ENCODE peak calls at places on chromosomes 4 and X, in six cellular contexts. P is body of pancreas, E is BE2C, K is colonic mucosa, W is A673, L is heart left ventricle. U is an unnamed sample.
A peak's percentile ranks its signal among the peaks of the same experiment; 100 is the strongest.

GRCh38 chrX:137401092-137401491 is 164.8 kb upstream of the ZIC3 start:
- DNase-seq in W (no peak), P (no peak), E (no peak), K (no peak), L (no peak), U (no peak)

GRCh38 chrX:10128386-10128785 is 28.4 kb upstream of the CLCN4 start:
- DNase-seq in P (no peak), E (no peak), L (no peak), W (no peak), K (no peak), U (no peak)

GRCh38 chrX:130916636-130917422 is 13.8 kb upstream of the ENOX2 start:
- DNase-seq in E (peak; percentile 45), P (peak; percentile 49), K (peak; percentile 43), W (peak; percentile 74), L (peak; percentile 22), U (peak; percentile 40)

GRCh38 chrX:134684956-134685355 is 26.7 kb upstream of the PLAC1 start:
- DNase-seq in E (no peak), L (no peak), W (no peak), K (no peak), P (no peak), U (no peak)

GRCh38 chrX:113384628-113385027 is 544.0 kb upstream of the AMOT start:
- DNase-seq in L (peak; percentile 30), E (no peak), K (no peak), P (peak; percentile 3), W (no peak), U (no peak)

GRCh38 chr4:73576366-73576765 is 43.9 kb downstream of the RASSF6 start:
- DNase-seq in P (no peak), W (no peak), E (no peak), L (no peak), K (no peak), U (no peak)

GRCh38 chr4:92646826-92647225 is 343.1 kb downstream of the GRID2 start:
- DNase-seq in L (no peak), P (no peak), K (no peak), W (no peak), E (no peak), U (no peak)

GRCh38 chr4:6633091-6633906 is 7.2 kb upstream of the MRFAP1 start:
- DNase-seq in P (peak; percentile 20), K (no peak), W (peak; percentile 50), E (no peak), L (no peak), U (no peak)

GRCh38 chrX:12814434-12814833 is 23.2 kb downstream of the PRPS2 start:
- DNase-seq in E (peak; percentile 38), K (peak; percentile 32), L (peak; percentile 20), P (peak; percentile 40), W (peak; percentile 52), U (peak; percentile 35)

GRCh38 chr4:52576326-52576725 is 82.8 kb downstream of the USP46 start:
- DNase-seq in W (no peak), P (no peak), L (no peak), E (no peak), K (no peak), U (no peak)

GRCh38 chrX:17814557-17814956 is 46.5 kb downstream of the RAI2 start:
- DNase-seq in E (no peak), K (no peak), L (no peak), W (no peak), P (no peak), U (no peak)

GRCh38 chr4:59200992-59201391 is 1999.1 kb upstream of the ADGRL3 start:
- DNase-seq in K (no peak), P (no peak), L (no peak), E (no peak), W (no peak), U (no peak)

GRCh38 chrX:9003041-9003440 is 30.9 kb downstream of the FAM9B start:
- DNase-seq in L (no peak), K (no peak), P (no peak), E (no peak), W (no peak), U (no peak)

GRCh38 chrX:119685225-119686066 is 7.5 kb downstream of the SEPTIN6 start:
- DNase-seq in W (peak; percentile 36), K (no peak), E (no peak), P (peak; percentile 36), L (peak; percentile 68), U (no peak)

GRCh38 chr4:1201851-1202525 is 29.6 kb upstream of the SPON2 start:
- DNase-seq in L (peak; percentile 44), W (no peak), E (no peak), K (peak; percentile 53), P (peak; percentile 77), U (peak; percentile 77)

GRCh38 chr4:66943117-66943516 is 602.2 kb downstream of the CENPC start:
- DNase-seq in E (no peak), K (no peak), W (no peak), L (no peak), P (peak; percentile 8), U (no peak)

GRCh38 chr4:90227177-90227576 is 100.0 kb downstream of the CCSER1 start:
- DNase-seq in L (no peak), K (no peak), P (no peak), E (no peak), W (no peak), U (no peak)

GRCh38 chr4:111632752-111633151 is 512.5 kb upstream of the FAM241A start:
- DNase-seq in L (no peak), E (no peak), W (no peak), K (no peak), P (no peak), U (no peak)

GRCh38 chr4:159673221-159673620 is 570.3 kb downstream of the RAPGEF2 start:
- DNase-seq in K (no peak), P (no peak), W (no peak), L (no peak), E (no peak), U (no peak)

GRCh38 chr4:98558770-98559169 is 99.6 kb downstream of the TSPAN5 start:
- DNase-seq in K (no peak), E (no peak), W (no peak), L (no peak), P (no peak), U (no peak)

GRCh38 chr4:184298255-184298654 is 80.6 kb upstream of the ENPP6 start:
- DNase-seq in L (no peak), K (no peak), W (no peak), E (no peak), P (no peak), U (no peak)

GRCh38 chrX:102832661-102833060 is 104.4 kb upstream of the RAB40AL start:
- DNase-seq in W (no peak), E (no peak), L (no peak), P (no peak), K (no peak), U (no peak)

GRCh38 chr4:4694812-4695211 is 153.0 kb upstream of the STX18 start:
- DNase-seq in P (no peak), K (no peak), L (no peak), E (no peak), W (no peak), U (no peak)

DNA sequence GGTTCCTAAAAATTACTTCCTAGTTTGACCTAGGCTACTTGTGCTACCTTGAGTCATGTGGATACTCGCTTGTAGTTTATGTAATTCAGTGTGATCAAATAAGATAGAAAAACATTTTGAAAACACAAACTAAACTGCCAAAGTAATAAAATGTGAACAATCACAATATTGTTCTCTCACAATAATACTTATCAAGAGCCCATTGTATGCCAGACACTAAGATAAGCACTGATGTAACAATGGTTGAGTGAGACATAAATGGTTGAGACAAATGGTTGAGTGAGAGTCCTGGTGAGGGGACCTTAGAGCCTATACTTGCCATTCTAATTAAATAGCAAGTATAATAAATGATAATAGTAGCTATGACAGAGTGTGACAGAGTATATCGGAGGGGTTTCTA is 41.7 kb downstream of the RFC1 start:
- DNase-seq in K (no peak), P (no peak), E (no peak), W (no peak), L (no peak), U (no peak)
- H3K36me3 ChIP-seq in K (no peaks in the 10 kb centered on the region), P (peaks cover 2% of the 10 kb centered on the region), E (peaks cover 22% of the 10 kb centered on the region), W (peaks cover 32% of the 10 kb centered on the region), L (no peaks in the 10 kb centered on the region), U (peaks cover 2% of the 10 kb centered on the region)

DNA sequence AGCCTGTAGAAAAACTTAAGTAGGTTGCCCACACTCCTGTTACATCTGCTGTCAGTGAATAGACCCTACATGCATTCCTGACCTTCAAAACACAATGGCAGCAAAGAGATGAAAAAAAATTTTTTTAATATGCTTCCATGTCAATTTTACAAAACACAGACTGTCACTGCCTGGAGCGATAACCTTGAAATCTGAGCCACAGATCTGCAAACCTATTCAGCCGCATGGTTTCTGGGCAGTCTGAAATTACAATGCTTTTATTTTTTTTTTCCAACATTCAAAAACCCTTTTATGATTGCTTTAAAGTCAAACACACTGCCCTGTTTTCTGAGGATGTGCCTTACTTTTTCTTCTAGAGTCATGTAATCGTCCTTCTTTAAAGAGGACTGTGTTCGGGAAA is 264.9 kb upstream of the PUDP start:
- DNase-seq in K (no peak), P (no peak), E (no peak), W (no peak), L (no peak), U (no peak)
- H3K36me3 ChIP-seq in K (no peaks in the 10 kb centered on the region), P (no peaks in the 10 kb centered on the region), E (no peaks in the 10 kb centered on the region), W (no peaks in the 10 kb centered on the region), L (no peaks in the 10 kb centered on the region), U (no peaks in the 10 kb centered on the region)

GRCh38 chr4:25953740-25954139 is 39.7 kb downstream of the SMIM20 start:
- DNase-seq in E (no peak), K (no peak), P (no peak), W (no peak), L (no peak), U (peak; percentile 16)
- H3K36me3 ChIP-seq in E (no peaks in the 10 kb centered on the region), K (no peaks in the 10 kb centered on the region), P (no peaks in the 10 kb centered on the region), W (no peaks in the 10 kb centered on the region), L (no peaks in the 10 kb centered on the region), U (no peaks in the 10 kb centered on the region)

DNA sequence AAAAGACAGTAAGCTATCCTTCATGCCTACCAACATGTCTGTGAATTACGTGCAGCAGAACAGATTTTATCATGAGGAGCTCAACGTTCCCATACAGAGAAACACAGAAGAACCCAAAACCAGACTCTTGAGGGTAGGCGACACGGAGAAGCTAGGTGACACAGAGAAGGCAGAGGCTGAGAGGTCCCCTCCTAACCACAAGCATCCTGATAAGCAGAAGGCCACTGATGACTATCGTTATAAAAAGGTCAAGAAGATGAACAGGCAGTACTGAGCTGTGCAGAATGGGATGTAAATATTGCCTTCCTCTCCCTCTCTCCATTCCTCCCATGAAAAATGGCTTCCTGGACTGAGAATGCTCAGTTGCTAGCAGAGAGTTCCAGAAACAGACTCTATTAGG is 350.2 kb upstream of the BOD1L1 start:
- DNase-seq in E (no peak), K (no peak), L (no peak), W (no peak), P (no peak), U (no peak)
- H3K36me3 ChIP-seq in E (no peaks in the 10 kb centered on the region), K (no peaks in the 10 kb centered on the region), L (no peaks in the 10 kb centered on the region), W (no peaks in the 10 kb centered on the region), P (no peaks in the 10 kb centered on the region), U (no peaks in the 10 kb centered on the region)

GRCh38 chr4:128869801-128870509 is 60.5 kb downstream of the JADE1 start:
- DNase-seq in E (no peak), K (no peak), W (no peak), L (no peak), P (no peak), U (no peak)
- H3K36me3 ChIP-seq in E (peaks cover 39% of the 10 kb centered on the region), K (no peaks in the 10 kb centered on the region), W (peaks cover 43% of the 10 kb centered on the region), L (peaks cover 15% of the 10 kb centered on the region), P (peaks cover 31% of the 10 kb centered on the region), U (peaks cover 19% of the 10 kb centered on the region)

GRCh38 chr4:87132035-87132434 is 88.4 kb downstream of the KLHL8 start:
- DNase-seq in K (no peak), W (no peak), L (no peak), E (no peak), P (no peak), U (no peak)
- H3K36me3 ChIP-seq in K (peaks cover 17% of the 10 kb centered on the region), W (peaks cover 74% of the 10 kb centered on the region), L (peaks cover 21% of the 10 kb centered on the region), E (peaks cover 70% of the 10 kb centered on the region), P (peaks cover 31% of the 10 kb centered on the region), U (peaks cover 26% of the 10 kb centered on the region)

U was measured in small intestine.